ENCODE peak calls at places on chromosomes 5 and 9, in six cellular contexts. A is GM12891, W is H1, V is erythroblast, G is A549, Z is K562. R is an unnamed sample.

GRCh38 chr9:87387351-87388055 is 110.2 kb upstream of the DAPK1 start:
- DNase-seq in Z (peak; percentile 29), A (no peak), G (no peak), W (no peak), V (peak; percentile 87), R (no peak)

GRCh38 chr5:136079195-136079985 is 50.6 kb downstream of the TGFBI start:
- DNase-seq in V (peak; percentile 24), A (peak; percentile 18), W (no peak), G (no peak), Z (no peak), R (no peak)

GRCh38 chr9:120622790-120623189 is 42.8 kb upstream of the CDK5RAP2 start:
- DNase-seq in Z (no peak), V (no peak), W (no peak), A (no peak), G (no peak), R (no peak)

GRCh38 chr5:144028058-144028457 is 142.4 kb downstream of the YIPF5 start:
- DNase-seq in G (no peak), Z (no peak), A (no peak), V (no peak), W (no peak), R (peak; percentile 51)

GRCh38 chr5:115738807-115739206 is 77.7 kb downstream of the CDO1 start:
- DNase-seq in A (no peak), V (no peak), Z (no peak), W (no peak), G (no peak), R (no peak)

GRCh38 chr9:17723656-17724055 is 144.8 kb downstream of the SH3GL2 start:
- DNase-seq in G (no peak), W (no peak), V (no peak), A (no peak), Z (no peak), R (no peak)

GRCh38 chr9:97425336-97425991 is 13.6 kb downstream of the TDRD7 start:
- DNase-seq in V (no peak), Z (no peak), W (no peak), G (no peak), A (no peak), R (no peak)

GRCh38 chr9:27732494-27732893 is 159.2 kb upstream of the C9orf72 start:
- DNase-seq in W (no peak), Z (no peak), V (no peak), G (no peak), A (no peak), R (no peak)

GRCh38 chr5:67989457-67989856 is 226.1 kb upstream of the PIK3R1 start:
- DNase-seq in V (no peak), Z (no peak), W (no peak), G (no peak), A (no peak), R (peak; percentile 50)

GRCh38 chr9:69249337-69249736 is 75.3 kb downstream of the TJP2 start:
- DNase-seq in G (no peak), W (no peak), V (no peak), A (no peak), Z (no peak), R (peak; percentile 4)

GRCh38 chr5:30499402-30499801 is 694.1 kb upstream of the CDH6 start:
- DNase-seq in A (no peak), Z (no peak), W (no peak), V (no peak), G (no peak), R (no peak)

GRCh38 chr5:6766558-6767191 is 53.4 kb downstream of the TENT4A start:
- DNase-seq in W (no peak), G (peak; percentile 94), A (no peak), V (no peak), Z (no peak), R (peak; percentile 44)

GRCh38 chr5:111068208-111068607 is 3.3 kb upstream of the TSLP start:
- DNase-seq in V (no peak), W (no peak), A (no peak), Z (no peak), G (no peak), R (peak; percentile 64)

GRCh38 chr9:80222466-80223169 is 650.9 kb downstream of the TLE4 start:
- DNase-seq in W (no peak), G (no peak), Z (no peak), A (no peak), V (no peak), R (no peak)

GRCh38 chr9:17688834-17689233 is 110.0 kb downstream of the SH3GL2 start:
- DNase-seq in G (no peak), A (no peak), V (no peak), Z (no peak), W (no peak), R (no peak)

GRCh38 chr9:1995084-1995483 is 20.1 kb upstream of the SMARCA2 start:
- DNase-seq in A (no peak), Z (no peak), W (no peak), V (no peak), G (no peak), R (no peak)

GRCh38 chr5:92687793-92688467 is 893.1 kb downstream of the NR2F1-AS1 start:
- DNase-seq in G (peak; percentile 61), Z (no peak), A (no peak), V (no peak), W (peak; percentile 3), R (peak; percentile 78)

GRCh38 chr5:121008041-121008440 is 543.9 kb downstream of the PRR16 start:
- DNase-seq in G (no peak), W (no peak), V (no peak), Z (no peak), A (no peak), R (no peak)

GRCh38 chr5:174402224-174402812 is 322.1 kb upstream of the MSX2 start:
- DNase-seq in W (no peak), V (no peak), A (no peak), G (no peak), Z (no peak), R (no peak)

GRCh38 chr5:3181641-3182040 is 414.0 kb upstream of the IRX1 start:
- DNase-seq in A (no peak), W (no peak), Z (no peak), V (no peak), G (no peak), R (no peak)

GRCh38 chr9:88258012-88258411 is 119.7 kb upstream of the SPATA31C2 start:
- DNase-seq in A (no peak), W (no peak), V (no peak), Z (no peak), G (no peak), R (peak; percentile 71)

GRCh38 chr9:19085295-19085694 is 17.4 kb downstream of the HAUS6 start:
- DNase-seq in W (no peak), A (no peak), G (peak; percentile 23), Z (peak; percentile 9), V (peak; percentile 47), R (no peak)

GRCh38 chr5:10860645-10861455 is 99.8 kb upstream of the DAP start:
- DNase-seq in Z (no peak), V (no peak), G (no peak), A (no peak), W (no peak), R (peak; percentile 84)

GRCh38 chr9:131959056-131959455 is 120.6 kb downstream of the MED27 start:
- DNase-seq in A (no peak), V (no peak), G (no peak), W (no peak), Z (no peak), R (no peak)

GRCh38 chr9:131950487-131950886 is 129.2 kb downstream of the MED27 start:
- DNase-seq in Z (no peak), W (no peak), A (no peak), G (no peak), V (no peak), R (no peak)

GRCh38 chr9:131951155-131951554 is 128.5 kb downstream of the MED27 start:
- DNase-seq in W (no peak), Z (no peak), V (no peak), G (no peak), A (no peak), R (no peak)

GRCh38 chr9:131951905-131952304 is 127.8 kb downstream of the MED27 start:
- DNase-seq in Z (no peak), A (no peak), G (no peak), V (no peak), W (no peak), R (peak; percentile 35)

GRCh38 chr9:131954299-131954698 is 125.4 kb downstream of the MED27 start:
- DNase-seq in G (peak; percentile 15), Z (no peak), V (no peak), W (no peak), A (no peak), R (no peak)
- TF ChIP-seq POLR2A in G (no peak), Z (no peak), V (no peak), W (no peak), A (no peak), R (no peak)

DNA sequence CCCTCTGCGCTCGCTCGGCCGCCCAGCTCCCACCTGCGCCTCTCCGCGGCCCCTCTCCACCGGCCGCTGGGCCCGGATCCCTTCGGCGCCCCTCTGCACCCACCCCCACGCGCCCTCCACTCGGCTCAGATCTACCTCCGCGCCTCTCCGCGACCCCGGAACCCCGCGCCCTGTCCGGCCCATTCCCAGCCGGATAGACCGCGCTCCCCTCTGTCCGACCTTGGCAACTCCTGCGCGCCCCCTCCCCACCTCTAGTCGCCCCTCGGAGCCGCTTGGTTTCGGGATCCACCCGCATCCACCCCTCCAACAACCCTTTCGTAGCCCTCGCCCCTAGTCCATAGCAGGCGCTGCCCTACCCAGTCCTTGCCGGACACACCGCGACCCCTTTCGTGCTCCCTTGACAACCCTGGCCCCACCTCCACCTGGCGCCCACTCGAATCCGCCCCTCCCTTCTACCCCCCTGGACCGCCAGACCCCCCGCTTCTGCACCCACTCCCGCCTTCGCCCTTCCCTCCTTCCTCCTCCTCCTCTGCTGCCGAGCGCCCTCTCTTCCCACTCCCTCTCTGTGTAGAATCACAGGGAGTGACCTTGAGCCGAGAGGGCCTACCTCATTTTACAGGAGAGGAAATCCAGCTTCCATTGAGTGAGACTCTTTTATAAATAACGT is 496 bp upstream of the AK3 start:
- DNase-seq in A (no peak), W (no peak), Z (peak; percentile 38), V (peak; percentile 59), G (no peak), R (no peak)
- TF ChIP-seq POLR2A in A (no peak), W (no peak), Z (peak; percentile 47), V (no peak), G (no peak), R (no peak)

DNA sequence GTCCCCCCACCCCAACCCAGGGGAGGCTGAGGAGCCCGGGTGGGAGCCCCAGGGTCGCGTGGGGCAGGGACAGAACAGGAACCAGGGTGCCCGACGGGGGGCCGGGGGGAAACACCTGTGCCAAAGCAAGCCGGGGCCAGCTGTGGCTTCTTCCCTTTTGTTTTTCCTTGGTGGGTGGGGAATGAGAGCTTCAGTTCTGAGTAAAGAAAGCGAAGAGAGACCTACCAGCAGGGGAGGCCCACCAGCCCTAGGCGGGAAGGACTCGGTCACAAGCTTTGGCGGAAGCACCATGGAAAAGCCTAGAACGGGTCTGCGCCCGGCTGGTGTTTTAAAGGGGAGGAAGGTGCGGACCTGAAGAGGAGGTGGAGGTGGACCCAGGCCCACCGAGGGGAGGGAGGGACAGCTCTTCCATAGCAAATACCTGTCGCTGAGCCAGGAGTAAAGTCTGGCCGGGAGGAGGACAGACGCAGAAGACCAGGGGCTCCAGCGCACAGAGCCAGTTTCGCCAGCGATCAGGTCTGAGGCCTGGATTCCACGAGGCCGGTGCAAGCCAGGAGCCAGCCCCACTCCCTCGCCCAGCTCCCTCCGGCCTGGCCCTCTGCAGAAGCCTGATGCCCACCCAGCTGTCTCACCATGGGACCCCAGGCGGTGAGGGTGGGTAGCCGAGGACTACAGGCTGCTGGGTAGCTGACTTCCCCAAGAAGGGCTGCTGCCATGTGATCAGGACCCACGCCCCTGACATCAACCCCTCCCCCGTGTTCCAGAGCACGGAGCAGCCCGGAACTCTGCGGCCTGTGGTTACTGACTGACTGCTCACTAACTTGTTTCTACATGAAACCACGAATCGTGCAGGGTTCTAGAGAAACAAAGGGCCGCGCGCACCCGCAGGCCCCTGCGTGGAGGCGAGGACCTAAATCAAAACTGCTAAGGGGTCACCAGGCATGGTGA is 849 bp upstream of the MGAT1 start:
- DNase-seq in Z (peak; percentile 64), G (no peak), A (peak; percentile 81), W (no peak), V (peak; percentile 67), R (no peak)
- TF ChIP-seq POLR2A in Z (peak; percentile 17), G (no peak), A (peak; percentile 76), W (no peak), V (peak; percentile 32), R (no peak)

GRCh38 chr9:4490705-4491620 is 695 bp downstream of the SLC1A1 start:
- DNase-seq in V (no peak), A (peak; percentile 33), G (no peak), W (no peak), Z (no peak), R (no peak)
- TF ChIP-seq POLR2A in V (no peak), A (no peak), G (no peak), W (peak; percentile 52), Z (no peak), R (no peak)

R was measured in IMR-90.